ENCODE peak calls at places on chromosomes 4 and X, in five cellular contexts. D is upper lobe of left lung, K is lower lobe of right lung, J is body of pancreas, R is GM12864. X is an unnamed sample.

GRCh38 chr4:128323401-128323800 is 35.8 kb upstream of the PGRMC2 start:
- DNase-seq in J (no peak), D (no peak), K (no peak), R (no peak), X (no peak)

GRCh38 chrX:19225906-19226305 is 103.6 kb upstream of the ADGRG2 start:
- DNase-seq in K (no peak), D (no peak), J (no peak), R (no peak), X (no peak)

GRCh38 chrX:145292208-145292607 is 44.9 kb downstream of the SPANXN1 start:
- DNase-seq in J (no peak), D (no peak), R (no peak), K (no peak), X (no peak)

GRCh38 chrX:153474718-153475117 is 4.3 kb upstream of the HAUS7 start:
- DNase-seq in D (peak; percentile 90), K (peak; percentile 65), J (peak; percentile 64), R (no peak), X (peak; percentile 77)

GRCh38 chr4:149555146-149555545 is 260.5 kb downstream of the IQCM start:
- DNase-seq in K (no peak), R (no peak), J (no peak), D (no peak), X (no peak)

GRCh38 chr4:117421706-117422105 is 336.3 kb upstream of the TRAM1L1 start:
- DNase-seq in K (no peak), R (no peak), J (no peak), D (no peak), X (no peak)

GRCh38 chr4:94256833-94257232 is 49.2 kb downstream of the SMARCAD1 start:
- DNase-seq in R (no peak), D (no peak), K (no peak), J (no peak), X (no peak)

GRCh38 chr4:168409089-168409801 is 71.0 kb downstream of the DDX60L start:
- DNase-seq in R (no peak), D (no peak), J (no peak), K (no peak), X (no peak)

GRCh38 chrX:64894454-64895038 is 81.7 kb downstream of the ZC4H2 start:
- DNase-seq in D (no peak), J (peak; percentile 35), R (peak; percentile 2), K (no peak), X (no peak)

GRCh38 chr4:80787306-80787705 is 243.2 kb upstream of the BMP3 start:
- DNase-seq in D (no peak), R (no peak), K (no peak), J (no peak), X (no peak)

GRCh38 chr4:38902695-38903094 is 35.1 kb downstream of the FAM114A1 start:
- DNase-seq in K (no peak), J (no peak), D (no peak), R (peak; percentile 3), X (no peak)

GRCh38 chrX:15298201-15298600 is 17.2 kb downstream of the ASB11 start:
- DNase-seq in D (no peak), J (no peak), R (no peak), K (no peak), X (no peak)

GRCh38 chr4:57369446-57369845 is 259.3 kb upstream of the IGFBP7 start:
- DNase-seq in K (no peak), D (no peak), J (no peak), R (no peak), X (no peak)

GRCh38 chr4:73187325-73187724 is 71.3 kb downstream of the ANKRD17 start:
- DNase-seq in K (no peak), R (no peak), J (no peak), D (no peak), X (no peak)

GRCh38 chr4:38071801-38072567 is 111.8 kb downstream of the PTTG2 start:
- DNase-seq in R (no peak), D (peak; percentile 48), J (no peak), K (peak; percentile 63), X (no peak)

GRCh38 chr4:165631912-165632311 is 241.1 kb upstream of the TLL1 start:
- DNase-seq in K (no peak), R (no peak), J (no peak), D (no peak), X (no peak)

GRCh38 chrX:109879991-109880390 is 122.9 kb upstream of the TMEM164 start:
- DNase-seq in K (no peak), J (no peak), D (no peak), R (no peak), X (no peak)

GRCh38 chrX:37776283-37776986 is 3.4 kb upstream of the CYBB start:
- DNase-seq in R (no peak), D (no peak), K (no peak), J (no peak), X (no peak)

GRCh38 chr4:184347251-184348239 is 126.8 kb downstream of the IRF2 start:
- DNase-seq in K (peak; percentile 74), J (peak; percentile 67), D (no peak), R (peak; percentile 94), X (no peak)

GRCh38 chr4:82429728-82430192 is 502 bp downstream of the HNRNPDL start:
- DNase-seq in D (peak; percentile 95), J (no peak), K (no peak), R (no peak), X (no peak)

GRCh38 chr4:52643846-52644245 is 15.3 kb downstream of the USP46 start:
- DNase-seq in J (peak; percentile 88), D (no peak), K (peak; percentile 76), R (no peak), X (peak; percentile 58)

GRCh38 chr4:116055857-116056827 is 942.7 kb upstream of the NDST4 start:
- DNase-seq in K (no peak), R (no peak), D (no peak), J (no peak), X (no peak)

GRCh38 chr4:8594097-8595038 is 1.8 kb downstream of the CPZ start:
- DNase-seq in K (no peak), J (peak; percentile 59), D (peak; percentile 42), R (peak; percentile 7), X (peak; percentile 75)

GRCh38 chrX:101999644-102000539 is 68.1 kb upstream of the ZMAT1 start:
- DNase-seq in D (no peak), R (no peak), K (no peak), J (no peak), X (no peak)

GRCh38 chr4:24172406-24172805 is 282.6 kb upstream of the PPARGC1A start:
- DNase-seq in J (no peak), R (no peak), D (no peak), K (no peak), X (no peak)

GRCh38 chr4:22237155-22237751 is 278.6 kb downstream of the ADGRA3 start:
- DNase-seq in J (peak; percentile 43), R (no peak), K (peak; percentile 44), D (peak; percentile 9), X (peak; percentile 16)

GRCh38 chr4:153318696-153319320 is 25.7 kb upstream of the MND1 start:
- DNase-seq in D (no peak), J (peak; percentile 56), R (no peak), K (no peak), X (peak; percentile 39)

GRCh38 chr4:147981305-147981704 is 249.4 kb downstream of the ARHGAP10 start:
- DNase-seq in D (no peak), J (no peak), K (no peak), R (peak; percentile 67), X (no peak)

GRCh38 chr4:75841641-75842520 is 60.4 kb downstream of the PPEF2 start:
- DNase-seq in K (no peak), J (no peak), R (no peak), D (no peak), X (no peak)

DNA sequence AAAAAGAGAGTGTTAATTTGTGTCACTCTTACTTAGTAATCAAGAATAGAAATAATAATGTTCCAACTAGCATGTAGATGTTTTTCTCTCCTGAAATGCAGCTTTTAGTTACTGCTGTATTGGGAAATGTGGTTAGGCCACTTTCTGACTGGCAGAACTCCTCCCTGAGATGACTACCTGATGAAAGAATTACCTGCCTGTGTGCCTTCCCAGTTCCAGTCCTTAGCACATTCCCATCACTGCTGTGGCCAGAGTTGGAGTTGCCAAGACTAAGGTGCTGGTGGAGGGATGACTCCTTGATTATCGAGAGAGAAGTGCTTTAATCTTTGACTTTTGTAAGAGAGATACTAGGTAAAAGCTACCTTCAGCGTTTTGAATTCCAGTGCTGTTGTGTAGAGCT is 9.5 kb downstream of the GAB1 start:
- DNase-seq in K (no peak), R (no peak), D (no peak), J (peak; percentile 18), X (no peak)
- H3K4me3 ChIP-seq in K (no peak overlapping the region), R (no peak overlapping the region), D (no peak overlapping the region), J (no peak overlapping the region), X (no peak overlapping the region)

GRCh38 chrX:78105944-78106650 is 2.0 kb downstream of the PGK1 start:
- DNase-seq in K (no peak), D (no peak), R (no peak), J (no peak), X (no peak)

GRCh38 chrX:78104447-78105176 is 564 bp downstream of the PGK1 start:
- DNase-seq in J (peak; percentile 68), D (peak; percentile 21), K (peak; percentile 78), R (peak; percentile 46), X (peak; percentile 28)

GRCh38 chrX:78106651-78106986 is 2.6 kb downstream of the PGK1 start:
- DNase-seq in K (no peak), R (no peak), D (no peak), J (no peak), X (no peak)

GRCh38 chrX:78111140-78111931 is 7.3 kb downstream of the PGK1 start:
- DNase-seq in J (peak; percentile 22), K (no peak), R (no peak), D (no peak), X (no peak)

GRCh38 chrX:78109458-78109857 is 5.4 kb downstream of the PGK1 start:
- DNase-seq in K (no peak), D (no peak), J (no peak), R (no peak), X (no peak)
- H3K4me3 ChIP-seq in K (no peak overlapping the region), D (no peak overlapping the region), J (no peak overlapping the region), R (no peak overlapping the region), X (no peak overlapping the region)

DNA sequence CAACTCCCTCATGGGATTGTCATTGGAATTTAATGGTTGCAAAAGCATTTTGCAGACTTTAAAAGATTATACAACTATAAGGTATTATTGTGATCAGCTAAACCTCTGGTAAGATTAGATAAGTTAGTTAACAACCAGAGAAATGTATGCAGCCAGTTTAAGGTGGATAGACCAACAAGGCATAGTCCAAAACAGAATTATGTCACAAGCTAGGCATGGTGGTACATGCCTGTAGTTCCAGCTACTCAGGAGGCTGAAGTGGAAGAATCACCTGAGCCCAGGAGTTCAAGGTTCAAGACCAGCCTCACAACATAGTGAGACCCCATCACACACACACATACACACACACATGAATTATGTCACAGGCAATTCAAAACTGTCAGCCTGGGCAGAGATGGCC is 54.7 kb upstream of the KLHL13 start:
- DNase-seq in K (no peak), R (no peak), J (no peak), D (no peak), X (no peak)
- H3K4me3 ChIP-seq in K (no peak overlapping the region), R (no peak overlapping the region), J (no peak overlapping the region), D (no peak overlapping the region), X (no peak overlapping the region)

GRCh38 chrX:46485897-46486296 is 59.3 kb downstream of the ZNF674 start:
- DNase-seq in R (no peak), J (no peak), K (no peak), D (no peak), X (no peak)

DNA sequence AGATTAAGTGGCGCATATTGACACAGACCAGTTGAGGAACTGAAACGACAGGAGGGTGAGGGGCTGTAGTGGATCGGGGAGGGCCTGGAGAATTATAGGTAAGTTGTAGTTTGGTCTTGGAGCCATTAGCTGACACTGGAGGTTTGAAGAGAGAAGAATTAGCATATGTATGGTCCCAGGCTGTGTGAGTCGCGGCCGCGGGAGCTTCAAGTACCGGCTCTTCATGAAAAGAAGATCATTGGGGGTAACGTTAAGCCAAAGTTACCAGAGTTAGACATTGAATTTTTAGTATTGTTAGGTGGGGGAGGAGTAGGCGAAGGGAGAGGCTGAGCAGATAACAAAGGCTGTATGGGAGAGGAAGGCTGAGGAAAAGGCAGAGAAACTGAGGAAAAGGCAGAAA is 56.5 kb downstream of the ZNF674 start:
- DNase-seq in J (no peak), R (no peak), K (no peak), D (no peak), X (no peak)
- H3K4me3 ChIP-seq in J (no peak overlapping the region), R (no peak overlapping the region), K (no peak overlapping the region), D (no peak overlapping the region), X (no peak overlapping the region)